ENCODE peak calls at places on chromosomes 13 and 19, in nine cellular contexts. G is RWPE2, E is PC-9, I is fibroblast of lung, H is fibroblast of pulmonary artery, Y is gastrocnemius medialis, M is mammary epithelial cell, X is HFF-Myc, A is iPS DF 6.9. C is an unnamed sample.

GRCh38 chr19:14093117-14093784 is 2.7 kb upstream of the SAMD1 start:
- DNase-seq in E (no peak), X (no peak), I (no peak), H (no peak), A (no peak), M (no peak), G (no peak), Y (no peak), C (no peak)

GRCh38 chr13:42405665-42406390 is 133.9 kb downstream of the AKAP11 start:
- DNase-seq in G (peak; percentile 57), M (peak; percentile 92), A (no peak), I (peak; percentile 26), X (peak; percentile 52), H (peak; percentile 24), Y (no peak), E (no peak), C (no peak)

GRCh38 chr13:28503182-28503980 is 8.5 kb upstream of the FLT1 start:
- DNase-seq in G (no peak), A (no peak), M (no peak), E (no peak), X (no peak), I (no peak), Y (no peak), H (no peak), C (peak; percentile 51)

GRCh38 chr19:49875801-49876421 is 1.2 kb downstream of the AKT1S1 start:
- DNase-seq in I (no peak), M (no peak), X (no peak), E (no peak), Y (peak; percentile 32), G (no peak), A (no peak), H (no peak), C (no peak)

GRCh38 chr13:91349992-91350911 is 2.8 kb downstream of the MIR17HG start:
- DNase-seq in E (no peak), X (no peak), Y (no peak), G (no peak), M (no peak), I (no peak), A (no peak), H (no peak), C (no peak)

GRCh38 chr13:114115796-114116195 is 16.6 kb downstream of the RASA3 start:
- DNase-seq in X (no peak), E (no peak), H (no peak), G (peak; percentile 45), I (no peak), A (no peak), Y (no peak), M (no peak), C (no peak)

GRCh38 chr13:112132619-112133018 is 65.7 kb downstream of the SOX1 start:
- DNase-seq in M (no peak), I (no peak), X (no peak), Y (no peak), A (no peak), H (no peak), G (no peak), E (no peak), C (no peak)

GRCh38 chr13:49616688-49617065 is 11.6 kb upstream of the ARL11 start:
- DNase-seq in A (no peak), E (no peak), G (no peak), M (no peak), X (no peak), Y (no peak), H (no peak), I (no peak), C (no peak)

GRCh38 chr19:46210634-46211033 is 18.9 kb upstream of the IGFL1 start:
- DNase-seq in M (no peak), H (no peak), I (no peak), E (no peak), X (no peak), Y (no peak), A (no peak), G (no peak), C (no peak)

DNA sequence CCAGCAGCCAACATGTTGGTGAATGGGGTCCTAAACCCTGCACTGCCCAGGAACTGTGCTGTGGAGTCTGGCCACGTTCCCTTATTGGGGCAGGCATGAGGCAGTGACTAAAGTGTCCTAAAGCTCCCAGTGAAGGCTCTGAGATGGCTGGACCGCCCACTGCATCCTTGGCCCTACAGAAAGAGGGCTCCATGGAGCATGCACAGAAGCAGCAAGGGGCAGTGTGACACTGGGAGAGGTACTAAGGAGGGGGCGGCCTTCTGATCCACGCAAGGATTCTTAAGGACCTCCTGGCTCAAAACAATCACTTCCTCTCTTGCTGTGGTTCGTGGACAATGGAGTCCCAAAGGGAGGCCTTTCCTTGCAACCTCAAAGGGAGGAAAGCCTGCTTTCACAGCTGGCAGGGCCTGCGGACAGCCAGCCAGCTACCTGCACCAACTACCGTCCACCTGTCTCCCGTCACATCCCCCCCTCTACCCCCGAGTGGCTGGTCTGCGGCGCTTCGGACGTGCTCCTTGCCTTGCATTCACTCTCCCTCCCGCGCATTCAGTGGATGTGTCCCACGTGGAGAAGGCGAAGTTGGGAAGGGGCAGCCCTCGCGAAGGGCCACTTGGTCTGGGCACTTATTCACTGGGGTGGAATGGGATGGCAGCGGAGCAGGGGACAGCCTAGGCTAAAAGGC is 63.9 kb upstream of the STARD13 start:
- DNase-seq in A (no peak), H (no peak), I (no peak), G (no peak), X (no peak), Y (peak; percentile 18), E (peak; percentile 2), M (no peak), C (no peak)
- H3K4me3 ChIP-seq in A (peak overlapping the region; percentile 73), H (peak overlapping the region; percentile 76), I (peak overlapping the region; percentile 96), G (peak overlapping the region; percentile 86), X (peak overlapping the region; percentile 62), Y (peak overlapping the region; percentile 60), E (peak overlapping the region; percentile 79), M (no peak overlapping the region), C (peak overlapping the region; percentile 63)

DNA sequence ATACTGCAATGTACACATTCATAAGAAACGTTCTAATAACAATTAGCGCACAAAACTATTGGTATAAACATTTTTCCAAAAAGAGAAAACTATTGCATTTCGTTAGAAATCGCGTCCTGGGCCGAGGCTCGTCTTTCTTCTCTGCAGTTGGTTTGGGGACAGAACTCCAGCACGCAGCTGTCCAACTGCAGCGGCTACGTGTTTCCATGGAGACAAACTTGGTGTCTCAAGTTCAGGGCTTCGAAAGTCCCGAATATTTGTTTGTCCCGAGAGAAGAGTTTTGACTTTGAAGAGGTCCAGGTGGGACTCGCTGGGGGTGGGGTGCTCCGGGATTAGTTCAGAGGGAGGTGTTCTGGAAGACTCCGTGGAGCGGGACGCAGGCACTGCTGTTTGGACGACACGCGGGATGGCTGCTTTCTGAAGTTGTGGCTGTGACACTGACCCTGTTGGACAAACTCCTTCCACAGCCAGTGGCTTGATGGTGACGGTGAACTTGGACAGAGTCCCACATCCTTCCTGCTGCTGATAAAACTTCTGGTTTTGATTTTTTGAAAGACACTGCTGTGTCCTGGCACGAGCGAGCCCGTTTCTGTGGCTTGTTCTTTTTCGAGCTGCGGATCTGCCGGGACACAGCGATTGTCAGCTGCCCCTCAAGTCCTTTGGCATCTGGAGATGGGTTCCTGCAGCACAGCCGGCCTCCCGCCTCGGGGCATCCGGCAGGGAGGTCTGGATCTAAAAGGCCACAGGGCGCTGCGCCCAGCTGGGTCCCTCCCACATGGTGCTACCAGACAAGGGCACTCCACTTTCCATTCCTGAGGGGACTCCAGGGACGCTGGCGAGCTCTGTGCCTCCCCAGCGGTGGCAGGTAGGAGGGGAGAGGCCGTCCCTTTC is 15.8 kb upstream of the RANBP3 start:
- DNase-seq in G (no peak), E (no peak), Y (no peak), X (no peak), A (no peak), M (no peak), H (peak; percentile 31), I (no peak), C (no peak)
- H3K4me3 ChIP-seq in G (no peak overlapping the region), E (no peak overlapping the region), Y (no peak overlapping the region), X (no peak overlapping the region), A (no peak overlapping the region), M (no peak overlapping the region), H (no peak overlapping the region), I (no peak overlapping the region), C (no peak overlapping the region)

GRCh38 chr19:7692417-7693088 is 9.4 kb downstream of the FCER2 start:
- DNase-seq in X (no peak), Y (no peak), H (no peak), A (no peak), I (no peak), G (no peak), E (no peak), M (no peak), C (no peak)
- H3K4me3 ChIP-seq in X (no peak overlapping the region), Y (no peak overlapping the region), H (no peak overlapping the region), A (no peak overlapping the region), I (no peak overlapping the region), G (no peak overlapping the region), E (no peak overlapping the region), M (no peak overlapping the region), C (no peak overlapping the region)

GRCh38 chr19:29819300-29819699 is 7.5 kb downstream of the CCNE1 start:
- DNase-seq in I (no peak), H (no peak), E (no peak), M (no peak), X (no peak), A (no peak), Y (no peak), G (no peak), C (no peak)

GRCh38 chr19:29819986-29820385 is 8.2 kb downstream of the CCNE1 start:
- DNase-seq in H (no peak), G (no peak), Y (no peak), I (no peak), M (no peak), X (no peak), A (no peak), E (no peak), C (no peak)

GRCh38 chr19:29823581-29824330 is 12.0 kb downstream of the CCNE1 start:
- DNase-seq in E (no peak), Y (no peak), G (no peak), I (no peak), X (no peak), M (no peak), A (no peak), H (no peak), C (no peak)
- H3K4me3 ChIP-seq in E (no peak overlapping the region), Y (no peak overlapping the region), G (no peak overlapping the region), I (no peak overlapping the region), X (no peak overlapping the region), M (no peak overlapping the region), A (no peak overlapping the region), H (no peak overlapping the region), C (no peak overlapping the region)

DNA sequence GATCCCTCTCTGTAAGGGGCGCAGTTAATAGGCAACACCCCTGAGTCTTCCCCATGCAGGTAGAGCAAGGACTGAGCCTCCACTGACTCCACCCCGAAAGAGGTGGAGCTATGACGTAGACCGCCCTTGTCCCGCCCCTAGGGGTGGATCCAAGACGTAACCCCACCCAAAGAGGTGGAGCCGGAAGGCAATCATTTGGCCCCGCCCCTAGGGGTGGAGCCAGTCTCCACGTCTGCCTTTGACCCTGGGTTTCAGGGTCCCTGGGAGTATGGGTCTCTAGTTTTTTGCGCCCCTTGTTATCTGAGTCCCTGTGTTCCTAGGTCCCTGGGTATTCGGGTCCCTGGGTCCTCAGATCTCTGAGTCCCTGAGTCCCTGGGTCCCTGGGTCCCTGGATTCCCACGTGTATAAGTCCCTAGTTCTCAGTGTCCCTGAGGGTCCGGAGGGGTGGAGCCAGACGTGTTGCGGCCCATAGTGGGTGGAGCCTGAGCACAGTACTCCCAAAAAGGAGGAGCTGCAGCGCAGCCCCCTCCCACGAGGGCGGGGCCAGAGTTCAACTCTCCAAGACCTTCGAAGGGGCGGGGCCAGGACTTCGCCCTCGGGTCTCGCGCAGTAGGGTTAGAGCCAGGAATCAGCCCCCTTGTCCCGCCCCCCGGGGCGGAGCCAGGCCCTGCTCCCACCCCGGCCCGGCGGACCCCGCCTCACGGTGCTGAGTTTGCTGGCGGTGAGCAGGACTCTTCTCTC is 5.3 kb downstream of the DENND1C start:
- DNase-seq in H (peak; percentile 46), E (peak; percentile 29), A (peak; percentile 96), Y (no peak), I (peak; percentile 23), G (peak; percentile 92), M (peak; percentile 61), X (no peak), C (peak; percentile 24)
- H3K4me3 ChIP-seq in H (no peak overlapping the region), E (peak overlapping the region; percentile 14), A (peak overlapping the region; percentile 50), Y (peak overlapping the region; percentile 4), I (no peak overlapping the region), G (peak overlapping the region; percentile 25), M (peak overlapping the region; percentile 1), X (no peak overlapping the region), C (no peak overlapping the region)

C was measured in foreskin fibroblast.